ENCODE peak calls at places on chromosome 11, in nine cellular contexts. Y is right lobe of liver; E is fibroblast of lung; N is fibroblast of the aortic adventitia; C is stimulated activated naive CD8-positive, alpha-beta T cell treated with anti-CD3 and anti-CD28 coated beads, Interleukin-15, Interleukin-2, amounts not matched to agents 100 U/mL and 50 U/mL, for 24 hours; G is astrocyte of the cerebellum; H is NT2/D1; V is activated CD4-positive, alpha-beta T cell treated with anti-CD3 and anti-CD28 coated beads for 36 hours; W is Caki2. K is an unnamed sample.

GRCh38 chr11:105202844-105203548 is 63.4 kb upstream of the CARD18 start:
- DNase-seq in N (no peak), H (no peak), W (peak), V (peak), C (no peak), G (no peak), Y (no peak), E (no peak), K (no peak)

GRCh38 chr11:30326114-30326783 is 3.3 kb downstream of the ARL14EP start:
- DNase-seq in H (no peak), Y (no peak), C (no peak), G (no peak), W (no peak), V (no peak), N (peak), E (no peak), K (no peak)

GRCh38 chr11:65134952-65135632 is 773 bp upstream of the SYVN1 start:
- DNase-seq in Y (peak), W (peak), G (peak), C (peak), N (peak), E (peak), V (peak), H (peak), K (peak)

GRCh38 chr11:44597358-44598009 is 32.0 kb downstream of the CD82 start:
- DNase-seq in N (no peak), W (no peak), G (no peak), E (no peak), C (no peak), Y (no peak), H (no peak), V (no peak), K (no peak)

GRCh38 chr11:4167292-4167691 is 72.7 kb downstream of the RRM1 start:
- DNase-seq in H (no peak), C (no peak), W (no peak), V (no peak), G (no peak), E (no peak), Y (no peak), N (no peak), K (no peak)

GRCh38 chr11:27217948-27218410 is 145.0 kb downstream of the CCDC34 start:
- DNase-seq in W (no peak), H (no peak), V (no peak), Y (no peak), G (peak), N (peak), C (no peak), E (no peak), K (no peak)

GRCh38 chr11:7576671-7577225 is 62.9 kb downstream of the PPFIBP2 start:
- DNase-seq in G (no peak), C (no peak), Y (no peak), H (no peak), W (no peak), V (no peak), N (peak), E (no peak), K (no peak)

GRCh38 chr11:65851083-65851579 is 6.8 kb downstream of the CFL1 start:
- DNase-seq in G (no peak), E (no peak), Y (no peak), H (peak), C (peak), V (no peak), W (no peak), N (no peak), K (no peak)

GRCh38 chr11:73554677-73555320 is 43.1 kb downstream of the FAM168A start:
- DNase-seq in N (no peak), E (no peak), G (no peak), Y (peak), C (no peak), V (no peak), H (no peak), W (no peak), K (no peak)

GRCh38 chr11:67240575-67241389 is 25.5 kb upstream of the GRK2 start:
- DNase-seq in H (no peak), V (peak), N (peak), W (peak), Y (peak), E (peak), C (peak), G (peak), K (peak)

GRCh38 chr11:79314906-79315689 is 125.7 kb downstream of the TENM4 start:
- DNase-seq in E (peak), V (no peak), C (no peak), N (peak), Y (no peak), W (peak), H (no peak), G (no peak), K (no peak)

GRCh38 chr11:96543177-96543576 is 153.4 kb downstream of the JRKL start:
- DNase-seq in Y (no peak), G (no peak), H (no peak), N (no peak), C (no peak), E (no peak), V (no peak), W (no peak), K (no peak)

GRCh38 chr11:116412118-116412889 is 360.5 kb downstream of the BUD13 start:
- DNase-seq in E (no peak), H (no peak), N (no peak), V (no peak), G (peak), Y (peak), W (no peak), C (no peak), K (no peak)

GRCh38 chr11:64787526-64788320 is 9.4 kb upstream of the SF1 start:
- DNase-seq in V (peak), N (peak), C (peak), H (no peak), Y (peak), G (no peak), W (no peak), E (peak), K (peak)

GRCh38 chr11:69213964-69214363 is 58.2 kb downstream of the SMIM38 start:
- DNase-seq in H (no peak), Y (peak), N (no peak), W (no peak), V (no peak), C (peak), G (no peak), E (no peak), K (no peak)

GRCh38 chr11:71477637-71478011 is 24.6 kb downstream of the NADSYN1 start:
- DNase-seq in H (peak), C (no peak), Y (no peak), W (no peak), V (no peak), G (no peak), N (no peak), E (no peak), K (no peak)

GRCh38 chr11:120712862-120713770 is 201.6 kb downstream of the GRIK4 start:
- DNase-seq in E (peak), N (no peak), C (no peak), H (no peak), V (no peak), G (no peak), Y (no peak), W (no peak), K (no peak)

GRCh38 chr11:69317401-69318092 is 23.6 kb downstream of the MYEOV start:
- DNase-seq in Y (no peak), N (peak), V (no peak), E (peak), G (peak), C (no peak), H (no peak), W (no peak), K (no peak)

GRCh38 chr11:56783448-56784041 is 35.0 kb upstream of the OR9G4 start:
- DNase-seq in V (no peak), H (peak), N (peak), G (peak), E (peak), W (peak), C (no peak), Y (no peak), K (peak)

GRCh38 chr11:75344186-75344585 is 7.3 kb downstream of the ARRB1 start:
- DNase-seq in H (no peak), C (no peak), Y (no peak), V (no peak), N (no peak), E (no peak), W (no peak), G (no peak), K (no peak)